ENCODE peak calls at places on chromosomes 5 and 9, in five cellular contexts. H is fibroblast of mammary gland; K is fibroblast of lung; L is GM23338; G is effector memory CD4-positive, alpha-beta T cell. C is an unnamed sample.

GRCh38 chr5:61262080-61262479 is 70.0 kb upstream of the ZSWIM6 start:
- DNase-seq in L (no peak), K (no peak), G (no peak), H (no peak), C (no peak)

GRCh38 chr5:91380491-91381133 is 2.5 kb downstream of the ARRDC3 start:
- DNase-seq in L (peak), K (peak), H (peak), G (peak), C (peak)

GRCh38 chr9:94867842-94868312 is 141.4 kb downstream of the AOPEP start:
- DNase-seq in L (no peak), H (peak), G (no peak), K (peak), C (peak)

GRCh38 chr5:15763754-15764153 is 263.8 kb downstream of the FBXL7 start:
- DNase-seq in L (no peak), K (no peak), H (peak), G (no peak), C (no peak)

GRCh38 chr9:121598167-121599000 is 53.0 kb upstream of the DAB2IP start:
- DNase-seq in H (peak), K (peak), L (peak), G (no peak), C (peak)

GRCh38 chr5:122195784-122196394 is 66.5 kb downstream of the ZNF474 start:
- DNase-seq in K (peak), G (no peak), H (peak), L (peak), C (no peak)

GRCh38 chr5:180960209-180960608 is 28.4 kb upstream of the BTNL3 start:
- DNase-seq in H (no peak), K (no peak), G (no peak), L (no peak), C (no peak)

GRCh38 chr5:173412566-173412965 is 84.4 kb upstream of the STC2 start:
- DNase-seq in L (peak), H (no peak), G (no peak), K (peak), C (no peak)

GRCh38 chr9:21801683-21802417 is 586 bp upstream of the MTAP start:
- DNase-seq in H (peak), G (no peak), L (peak), K (peak), C (no peak)

GRCh38 chr9:9846538-9846937 is 766.3 kb downstream of the PTPRD start:
- DNase-seq in L (no peak), H (no peak), K (no peak), G (no peak), C (no peak)

GRCh38 chr5:2044041-2044440 is 161.3 kb upstream of the IRX4 start:
- DNase-seq in L (no peak), G (no peak), H (no peak), K (no peak), C (no peak)

GRCh38 chr5:2036885-2037284 is 154.2 kb upstream of the IRX4 start:
- DNase-seq in K (no peak), G (no peak), H (no peak), L (no peak), C (no peak)

GRCh38 chr5:2039180-2039531 is 156.4 kb upstream of the IRX4 start:
- DNase-seq in G (no peak), L (peak), K (no peak), H (no peak), C (no peak)

DNA sequence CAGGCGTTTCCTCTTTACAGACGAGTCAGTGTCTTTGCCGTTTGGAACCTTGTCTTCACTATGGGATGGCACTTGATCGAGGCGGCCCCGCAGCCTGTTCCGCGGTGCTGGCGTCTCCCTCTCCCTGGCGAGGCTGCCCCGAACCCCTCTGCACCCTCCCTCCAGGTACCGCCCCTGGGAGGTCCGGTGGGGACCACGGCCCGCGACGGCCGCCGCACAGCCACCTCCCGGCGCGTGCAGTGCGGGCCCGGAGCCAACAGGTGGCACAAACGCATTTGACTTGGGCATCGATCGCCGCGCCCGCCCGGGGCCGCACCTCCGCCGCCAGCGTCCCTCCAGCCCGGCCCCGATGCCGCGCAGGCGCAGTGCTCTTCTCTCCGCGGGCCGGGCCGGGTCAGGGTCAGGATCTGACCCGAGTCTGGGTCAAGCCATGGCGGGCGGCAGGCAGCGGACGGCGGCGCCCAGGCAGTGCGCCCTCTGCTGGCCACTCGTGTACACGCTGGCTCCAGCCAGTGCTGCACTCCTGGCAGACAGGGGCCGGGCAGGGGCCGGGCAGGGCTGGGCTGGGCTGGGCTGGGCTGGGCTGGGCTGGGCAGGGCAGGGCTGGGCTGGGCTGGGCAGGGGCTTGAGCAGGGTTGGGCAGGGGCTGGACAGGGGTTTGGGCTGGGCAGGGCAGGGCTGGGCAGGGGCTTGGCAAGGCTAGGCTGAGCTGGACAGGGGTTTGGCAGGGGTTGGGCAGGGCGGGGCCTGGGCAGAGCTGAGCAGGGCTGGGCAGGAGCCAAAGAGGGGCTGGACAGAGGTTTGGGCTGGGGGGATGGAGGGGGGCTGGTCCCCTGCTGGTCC is 155.8 kb upstream of the IRX4 start:
- DNase-seq in K (peak), H (peak), G (peak), L (peak), C (no peak)
- H3K4me3 ChIP-seq in K (no peak), H (no peak), G (peak), L (peak), C (peak)

DNA sequence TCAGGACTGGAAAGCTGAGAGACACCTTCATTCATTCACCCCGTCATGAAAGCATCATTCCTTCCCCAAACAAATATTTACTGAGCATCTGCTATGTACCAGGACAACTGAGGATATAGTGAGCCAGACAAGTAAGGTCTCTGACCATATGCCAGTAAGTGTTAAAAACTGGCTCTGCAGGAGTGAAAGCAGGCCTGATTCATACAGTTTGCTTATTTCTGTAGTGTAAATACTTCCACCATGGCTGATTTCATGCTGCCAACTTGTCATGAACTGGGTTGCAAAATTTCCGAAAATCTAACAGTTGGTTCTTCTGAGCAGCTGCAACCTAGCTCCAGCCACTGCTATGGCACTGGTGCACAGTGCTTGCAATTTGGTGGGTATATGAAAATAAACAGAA is 68.1 kb downstream of the YIPF5 start:
- DNase-seq in G (no peak), L (no peak), H (no peak), K (no peak), C (no peak)
- H3K4me3 ChIP-seq in G (no peak), L (no peak), H (no peak), K (no peak), C (no peak)

GRCh38 chr5:72064801-72065570 is 42.3 kb upstream of the MAP1B start:
- DNase-seq in H (no peak), G (no peak), K (no peak), L (peak), C (no peak)
- H3K4me3 ChIP-seq in H (no peak), G (no peak), K (no peak), L (peak), C (no peak)

DNA sequence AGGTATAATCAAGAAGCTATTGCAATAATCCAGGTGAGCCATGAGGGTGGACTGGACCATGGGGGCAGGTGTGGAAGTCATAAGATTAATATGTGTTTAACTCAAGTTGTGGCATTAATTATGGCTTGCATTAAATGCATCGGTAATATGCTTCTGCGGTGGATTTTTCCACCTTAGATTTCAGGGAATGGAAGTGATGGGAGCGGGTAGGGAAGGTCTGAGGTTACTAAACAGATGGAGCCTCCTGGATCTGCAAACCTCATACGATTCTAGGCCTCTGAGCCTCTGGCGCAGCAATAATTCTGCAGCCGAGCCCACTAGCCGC is 286 bp upstream of the ZNF483 start:
- DNase-seq in H (no peak), L (no peak), K (no peak), G (no peak), C (no peak)
- H3K4me3 ChIP-seq in H (peak), L (peak), K (peak), G (peak), C (peak)

GRCh38 chr5:143575264-143575663 is 171.8 kb upstream of the NR3C1 start:
- DNase-seq in G (no peak), L (no peak), H (no peak), K (no peak), C (no peak)

GRCh38 chr5:143577554-143577953 is 174.1 kb upstream of the NR3C1 start:
- DNase-seq in G (no peak), H (no peak), K (no peak), L (no peak), C (no peak)

GRCh38 chr5:143573568-143574170 is 170.2 kb upstream of the NR3C1 start:
- DNase-seq in L (no peak), K (no peak), G (no peak), H (no peak), C (no peak)

GRCh38 chr5:143572671-143573070 is 169.2 kb upstream of the NR3C1 start:
- DNase-seq in L (no peak), K (no peak), H (no peak), G (no peak), C (no peak)

DNA sequence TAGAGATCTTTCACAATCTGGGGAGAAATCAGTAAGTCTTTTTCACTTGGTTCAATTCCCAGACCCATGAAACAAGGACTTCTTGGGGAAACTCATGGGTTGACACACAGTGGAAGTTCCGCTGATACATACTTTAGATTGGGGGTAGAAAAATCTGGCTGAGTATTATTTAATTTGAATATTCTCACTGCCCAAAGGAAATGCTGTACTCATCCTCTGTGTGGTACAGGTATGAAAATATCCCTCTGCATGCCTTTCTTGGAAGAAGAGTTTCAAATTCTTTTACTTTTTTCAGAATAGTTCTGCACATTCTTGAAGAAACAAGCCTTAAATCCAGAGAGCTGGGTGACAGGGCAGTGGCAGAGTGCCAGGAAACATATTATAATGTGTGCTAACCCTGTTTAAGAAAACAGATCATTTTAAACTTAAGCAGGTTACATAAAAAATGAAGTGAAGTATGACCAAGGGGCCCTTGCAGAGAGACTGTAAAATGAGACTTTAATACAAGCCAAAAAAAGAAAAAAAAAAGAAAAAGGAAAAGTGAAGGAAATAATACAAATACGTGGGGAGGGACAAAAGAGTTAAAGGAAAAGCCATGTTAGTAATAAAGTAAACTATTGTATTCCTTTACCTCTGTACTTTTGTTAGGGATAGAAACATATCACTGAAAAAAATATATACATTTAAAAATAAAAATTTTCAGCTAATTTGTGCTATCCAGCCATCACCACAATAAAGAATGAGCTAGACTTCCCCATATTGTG is 173.4 kb upstream of the NR3C1 start:
- DNase-seq in G (no peak), K (peak), H (peak), L (no peak), C (peak)
- H3K4me3 ChIP-seq in G (no peak), K (no peak), H (no peak), L (no peak), C (no peak)

DNA sequence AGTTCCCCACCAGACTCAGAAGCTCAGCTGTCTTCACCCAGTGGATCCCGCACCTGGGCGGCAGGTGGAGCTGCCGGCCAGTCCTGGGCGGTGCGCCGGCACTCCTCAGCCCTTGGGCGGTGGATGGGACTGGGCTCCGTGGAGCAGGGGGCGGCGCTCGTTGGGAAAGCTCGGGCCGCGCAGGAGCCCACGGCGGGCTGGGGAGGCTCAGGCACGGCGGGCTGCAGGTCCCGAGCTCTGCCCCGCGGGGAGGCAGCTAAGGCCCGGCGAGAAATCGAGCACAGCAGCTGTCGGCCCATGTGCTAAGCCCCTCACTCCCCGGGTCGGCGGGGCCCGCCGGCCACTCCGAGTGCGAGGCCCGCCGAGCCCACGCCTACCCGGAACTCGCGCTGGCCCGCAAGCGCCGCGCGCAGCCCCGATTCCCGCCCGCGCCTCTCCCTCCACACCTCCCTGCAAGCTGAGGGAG is 560.0 kb downstream of the BRINP1 start:
- DNase-seq in G (no peak), L (peak), H (no peak), K (no peak), C (no peak)
- H3K4me3 ChIP-seq in G (no peak), L (peak), H (no peak), K (no peak), C (no peak)

DNA sequence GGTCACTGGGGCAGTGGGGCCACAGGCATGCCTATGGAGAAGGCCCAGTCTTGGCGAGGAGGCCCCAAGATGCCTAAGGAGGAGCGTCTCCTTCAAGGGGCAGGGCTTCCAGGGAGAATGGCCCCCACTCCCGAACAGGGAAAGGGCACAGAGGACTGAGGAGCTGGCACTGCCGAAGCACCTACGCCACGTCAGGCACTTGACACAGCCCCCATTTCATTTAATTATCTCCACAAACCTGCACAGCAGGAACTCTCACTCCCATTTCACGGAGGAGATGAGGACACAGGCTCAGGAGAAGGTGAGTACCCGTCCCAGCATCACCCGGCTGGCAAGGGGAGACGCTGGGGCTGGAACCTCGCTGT is 26.0 kb downstream of the EGR1 start:
- DNase-seq in K (no peak), H (no peak), G (no peak), L (no peak), C (no peak)
- H3K4me3 ChIP-seq in K (peak), H (peak), G (peak), L (peak), C (peak)

DNA sequence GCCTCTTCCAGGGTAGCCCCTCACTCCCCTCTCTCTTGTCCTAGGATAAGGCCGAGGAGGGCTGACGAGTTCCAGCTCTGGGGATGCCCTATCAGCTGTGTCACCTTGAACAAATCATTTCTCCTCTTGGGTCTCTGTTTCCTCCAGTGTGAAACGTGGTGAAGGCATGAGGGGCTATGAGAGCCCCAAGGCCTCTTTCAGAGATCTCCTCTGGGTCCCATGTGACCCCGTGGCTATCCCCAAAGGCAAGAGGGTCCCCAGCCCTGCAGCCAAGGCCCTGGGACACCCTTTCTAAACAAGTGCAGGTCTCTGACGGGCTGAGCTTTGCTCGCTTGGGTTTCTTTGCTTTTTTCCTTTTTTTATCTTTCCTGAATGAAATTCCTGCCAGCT is 25.5 kb upstream of the SPTLC1 start:
- DNase-seq in G (no peak), L (no peak), H (no peak), K (no peak), C (no peak)
- H3K4me3 ChIP-seq in G (peak), L (peak), H (peak), K (peak), C (peak)

GRCh38 chr9:35673132-35673997 is at the start of gene CA9:
- DNase-seq in L (no peak), K (no peak), G (no peak), H (no peak), C (no peak)

GRCh38 chr9:35675732-35676392 is 2.1 kb downstream of the CA9 start:
- DNase-seq in G (peak), K (no peak), L (peak), H (no peak), C (no peak)

GRCh38 chr9:35675204-35675603 is 1.5 kb downstream of the CA9 start:
- DNase-seq in K (no peak), L (peak), G (no peak), H (no peak), C (no peak)

GRCh38 chr9:35669331-35670145 is 4.2 kb upstream of the CA9 start:
- DNase-seq in G (no peak), H (peak), K (peak), L (no peak), C (peak)

DNA sequence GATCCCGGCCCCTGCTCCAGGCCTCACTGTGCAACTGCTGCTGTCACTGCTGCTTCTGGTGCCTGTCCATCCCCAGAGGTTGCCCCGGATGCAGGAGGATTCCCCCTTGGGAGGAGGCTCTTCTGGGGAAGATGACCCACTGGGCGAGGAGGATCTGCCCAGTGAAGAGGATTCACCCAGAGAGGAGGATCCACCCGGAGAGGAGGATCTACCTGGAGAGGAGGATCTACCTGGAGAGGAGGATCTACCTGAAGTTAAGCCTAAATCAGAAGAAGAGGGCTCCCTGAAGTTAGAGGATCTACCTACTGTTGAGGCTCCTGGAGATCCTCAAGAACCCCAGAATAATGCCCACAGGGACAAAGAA is 252 bp downstream of the CA9 start:
- DNase-seq in K (no peak), L (no peak), H (no peak), G (no peak), C (no peak)
- H3K4me3 ChIP-seq in K (no peak), L (no peak), H (no peak), G (no peak), C (peak)

DNA sequence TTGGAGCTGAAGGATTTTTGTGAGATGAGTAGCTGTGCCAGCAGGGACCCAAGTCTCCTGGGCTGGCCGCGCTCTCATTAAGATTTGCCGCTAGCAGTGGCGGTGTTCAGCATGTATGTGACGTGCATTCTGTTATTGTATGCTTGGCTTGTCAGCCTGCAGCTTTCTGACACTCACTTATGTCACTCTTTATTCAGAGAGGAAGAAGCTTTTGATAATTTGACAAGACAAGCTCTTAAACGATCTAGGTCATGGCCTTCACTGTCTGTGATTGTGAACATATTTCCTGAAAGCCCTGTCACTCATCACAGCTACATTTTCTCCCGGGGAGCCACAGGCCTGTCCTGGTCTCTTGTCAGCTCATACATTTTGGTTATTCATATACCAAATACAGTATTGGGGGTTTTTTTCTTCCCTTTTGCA is 98.2 kb upstream of the GRHPR start:
- DNase-seq in K (peak), G (no peak), H (no peak), L (no peak), C (no peak)
- H3K4me3 ChIP-seq in K (no peak), G (no peak), H (no peak), L (no peak), C (no peak)